ENCODE peak calls at places on chromosomes 11 and 22, in four cellular contexts. H is IMR-90, U is keratinocyte, I is K562. Q is an unnamed sample. For H3K9me1, the result is how much of the 10 kb centered on the place peaks cover.

GRCh38 chr11:36375348-36376314 is 79.5 kb downstream of the PRR5L start:
- DNase-seq in H (no peak), U (no peak), I (no peak), Q (peak)

GRCh38 chr11:133842730-133843129 is 2.6 kb downstream of the SPATA19 start:
- DNase-seq in U (no peak), I (no peak), H (no peak), Q (no peak)

GRCh38 chr11:22193348-22194051 is 615 bp downstream of the ANO5 start:
- DNase-seq in I (peak), H (no peak), U (no peak), Q (peak)

GRCh38 chr22:47851586-47851985 is 1089.1 kb downstream of the TBC1D22A start:
- DNase-seq in U (no peak), I (no peak), H (no peak), Q (no peak)

GRCh38 chr11:11577246-11577855 is 44.5 kb downstream of the GALNT18 start:
- DNase-seq in I (no peak), H (peak), U (no peak), Q (peak)

GRCh38 chr11:65888163-65888814 is at the start of gene FIBP:
- DNase-seq in H (peak), I (peak), U (no peak), Q (peak)

GRCh38 chr11:74926304-74927030 is 22.4 kb downstream of the XRRA1 start:
- DNase-seq in U (no peak), H (peak), I (no peak), Q (no peak)

GRCh38 chr11:120400564-120401364 is 64.6 kb downstream of the ARHGEF12 start:
- DNase-seq in I (no peak), U (peak), H (peak), Q (peak)

GRCh38 chr22:22770280-22770871 is 117.2 kb upstream of the IGLL5 start:
- DNase-seq in I (peak), H (no peak), U (no peak), Q (peak)

GRCh38 chr11:73143126-73143838 is 1.2 kb upstream of the FCHSD2 start:
- DNase-seq in H (peak), U (no peak), I (peak), Q (peak)

GRCh38 chr11:124763156-124763947 is 1.3 kb upstream of the ESAM start:
- DNase-seq in H (peak), U (no peak), I (peak), Q (peak)

DNA sequence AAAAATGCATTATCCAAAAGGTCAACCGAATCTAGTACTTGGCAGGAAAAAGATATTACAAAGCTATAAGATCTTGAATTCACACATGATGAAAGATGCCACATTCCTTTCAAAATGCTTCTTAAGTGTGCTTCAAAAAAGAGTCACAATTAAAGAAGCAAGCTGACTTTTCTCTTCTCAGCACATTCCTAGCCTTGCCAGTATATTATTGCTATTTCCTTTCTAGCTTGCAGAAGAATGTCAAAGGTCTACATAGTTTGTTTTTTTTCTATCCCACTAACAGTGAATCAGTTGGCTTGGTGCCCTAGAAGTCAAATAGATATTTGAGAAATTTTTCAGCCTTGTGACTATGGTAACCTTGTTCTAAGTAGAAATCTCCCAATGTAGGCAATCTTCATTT is 56.8 kb downstream of the GUCY1A2 start:
- DNase-seq in H (peak), U (no peak), I (no peak), Q (peak)
- H3K9me1 ChIP-seq in H (under half), U (under half), I (under half), Q (under half)

GRCh38 chr22:35347462-35347861 is 33.4 kb upstream of the HMOX1 start:
- DNase-seq in I (no peak), U (no peak), H (no peak), Q (no peak)

GRCh38 chr22:35346596-35347220 is 34.2 kb upstream of the HMOX1 start:
- DNase-seq in I (no peak), U (no peak), H (no peak), Q (no peak)

GRCh38 chr22:35348703-35349102 is 32.2 kb upstream of the HMOX1 start:
- DNase-seq in U (no peak), H (no peak), I (no peak), Q (no peak)

GRCh38 chr22:35349368-35349703 is 31.6 kb upstream of the HMOX1 start:
- DNase-seq in H (no peak), U (no peak), I (no peak), Q (no peak)

DNA sequence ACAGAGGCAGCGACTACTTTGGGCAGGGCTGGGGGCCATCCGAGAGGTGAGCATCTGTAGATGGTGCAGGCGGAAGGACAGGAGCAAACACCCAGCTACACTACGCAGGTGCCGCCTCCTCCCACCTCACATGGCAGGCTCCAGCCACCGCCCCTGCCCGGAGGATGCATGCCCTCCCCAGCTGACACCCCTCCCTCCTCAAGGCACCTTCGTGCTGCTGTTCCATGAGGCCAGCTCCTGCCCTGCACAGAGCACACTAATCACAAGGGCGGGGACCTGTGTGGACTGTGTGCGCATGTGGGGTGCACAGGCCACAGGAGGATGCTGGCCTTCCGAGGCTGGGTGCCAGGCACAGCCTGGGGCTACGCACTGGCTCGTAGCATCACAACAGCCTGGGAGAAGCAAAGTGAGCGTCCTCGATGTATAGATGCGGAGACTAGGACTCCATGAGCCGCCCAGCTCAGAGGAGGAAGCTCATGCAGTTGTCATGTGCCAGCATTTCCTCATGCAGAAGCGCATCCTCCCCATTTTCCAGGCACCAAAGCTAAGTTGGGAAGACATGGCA is 32.8 kb upstream of the HMOX1 start:
- DNase-seq in H (no peak), U (no peak), I (no peak), Q (no peak)
- H3K9me1 ChIP-seq in H (under half), U (under half), I (under half), Q (under half)

DNA sequence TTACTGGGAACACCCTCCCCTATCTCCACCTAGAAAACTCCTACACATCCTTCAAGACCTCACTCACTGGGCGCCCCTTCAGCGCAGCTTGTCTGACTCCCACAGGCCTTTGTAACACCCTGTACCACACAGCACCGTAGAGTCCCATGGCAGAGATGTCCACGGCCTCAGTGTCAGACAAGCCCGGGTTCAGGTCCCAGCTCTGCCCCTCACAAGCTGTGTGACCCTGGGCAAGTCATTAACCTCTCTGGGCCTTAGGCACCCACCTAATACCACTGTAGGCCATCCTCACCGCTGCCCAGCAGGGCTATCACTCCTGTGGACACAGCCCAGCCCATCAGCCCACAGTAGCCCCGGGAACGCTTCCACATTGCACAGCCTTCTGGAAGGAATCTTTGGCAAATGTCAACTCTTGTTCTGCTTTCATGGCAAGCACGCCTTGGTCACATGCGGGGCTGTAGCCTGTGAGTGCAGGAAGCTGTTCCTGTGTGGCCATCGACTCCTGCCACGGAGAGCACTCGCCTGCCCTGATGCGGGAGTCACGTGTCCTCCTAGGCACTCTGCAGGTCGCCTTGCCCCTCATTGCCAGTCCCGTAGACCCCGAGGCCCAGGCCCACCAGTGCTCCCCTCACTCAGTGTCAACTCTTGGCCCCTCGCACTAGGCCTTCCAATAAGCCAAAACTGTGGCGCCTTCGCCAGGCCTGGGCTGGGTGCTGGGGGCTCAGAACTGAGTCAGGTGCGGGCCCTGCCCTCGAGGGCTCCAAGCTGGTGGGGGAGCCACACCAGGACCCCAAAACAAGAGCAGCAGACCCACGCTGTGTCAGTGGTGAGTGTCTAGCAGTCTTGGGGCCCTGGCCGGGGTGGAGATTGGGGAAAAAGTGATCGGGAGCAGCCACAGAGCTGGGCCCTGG is 32.9 kb upstream of the RFPL3 start:
- DNase-seq in U (no peak), H (no peak), I (no peak), Q (no peak)
- H3K9me1 ChIP-seq in U (under half), H (under half), I (under half), Q (under half)

GRCh38 chr11:57155400-57155799 is 26.4 kb upstream of the LRRC55 start:
- DNase-seq in U (peak), H (no peak), I (no peak), Q (no peak)
- H3K9me1 ChIP-seq in U (under half), H (under half), I (under half), Q (under half)

GRCh38 chr11:19832901-19833300 is 120.3 kb downstream of the NAV2 start:
- DNase-seq in U (no peak), I (no peak), H (no peak), Q (no peak)

GRCh38 chr11:19834761-19835160 is 122.1 kb downstream of the NAV2 start:
- DNase-seq in H (peak), I (no peak), U (no peak), Q (no peak)

GRCh38 chr11:19838994-19839768 is 126.5 kb downstream of the NAV2 start:
- DNase-seq in H (peak), I (no peak), U (no peak), Q (no peak)

GRCh38 chr11:19832166-19832750 is 119.6 kb downstream of the NAV2 start:
- DNase-seq in U (no peak), I (no peak), H (no peak), Q (no peak)

GRCh38 chr11:19836666-19837065 is 124.0 kb downstream of the NAV2 start:
- DNase-seq in I (no peak), H (no peak), U (no peak), Q (no peak)
- H3K9me1 ChIP-seq in I (under half), H (under half), U (under half), Q (under half)

DNA sequence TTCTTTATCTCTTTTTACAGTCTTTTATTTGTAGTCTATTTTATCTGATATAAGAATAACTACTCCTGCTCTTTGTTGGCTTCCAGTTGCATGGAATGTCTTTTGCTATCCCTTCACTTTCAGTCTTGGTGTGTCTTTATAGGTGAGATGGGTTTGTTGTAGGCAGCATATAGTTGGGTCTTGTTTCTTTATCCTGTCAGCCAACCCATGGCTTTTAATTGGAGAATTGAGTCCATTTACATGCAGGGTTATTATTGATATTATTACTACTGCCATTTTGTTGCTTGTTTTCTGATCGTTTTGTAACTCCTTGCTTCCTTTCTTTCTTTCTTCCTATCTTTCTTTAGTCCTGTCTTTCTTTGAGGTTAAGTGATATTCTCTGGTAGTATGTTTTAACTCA is 11.9 kb upstream of the IL17RA start:
- DNase-seq in H (no peak), U (no peak), I (no peak), Q (no peak)
- H3K9me1 ChIP-seq in H (under half), U (under half), I (under half), Q (under half)

GRCh38 chr22:39303358-39303757 is 16.1 kb downstream of the RPL3 start:
- DNase-seq in I (no peak), U (no peak), H (no peak), Q (no peak)

GRCh38 chr22:39306456-39307361 is 12.7 kb downstream of the RPL3 start:
- DNase-seq in H (no peak), I (peak), U (no peak), Q (peak)

GRCh38 chr22:39301926-39302325 is 17.5 kb downstream of the RPL3 start:
- DNase-seq in I (no peak), H (no peak), U (no peak), Q (no peak)

GRCh38 chr22:39302431-39302960 is 16.9 kb downstream of the RPL3 start:
- DNase-seq in I (no peak), H (no peak), U (no peak), Q (no peak)

DNA sequence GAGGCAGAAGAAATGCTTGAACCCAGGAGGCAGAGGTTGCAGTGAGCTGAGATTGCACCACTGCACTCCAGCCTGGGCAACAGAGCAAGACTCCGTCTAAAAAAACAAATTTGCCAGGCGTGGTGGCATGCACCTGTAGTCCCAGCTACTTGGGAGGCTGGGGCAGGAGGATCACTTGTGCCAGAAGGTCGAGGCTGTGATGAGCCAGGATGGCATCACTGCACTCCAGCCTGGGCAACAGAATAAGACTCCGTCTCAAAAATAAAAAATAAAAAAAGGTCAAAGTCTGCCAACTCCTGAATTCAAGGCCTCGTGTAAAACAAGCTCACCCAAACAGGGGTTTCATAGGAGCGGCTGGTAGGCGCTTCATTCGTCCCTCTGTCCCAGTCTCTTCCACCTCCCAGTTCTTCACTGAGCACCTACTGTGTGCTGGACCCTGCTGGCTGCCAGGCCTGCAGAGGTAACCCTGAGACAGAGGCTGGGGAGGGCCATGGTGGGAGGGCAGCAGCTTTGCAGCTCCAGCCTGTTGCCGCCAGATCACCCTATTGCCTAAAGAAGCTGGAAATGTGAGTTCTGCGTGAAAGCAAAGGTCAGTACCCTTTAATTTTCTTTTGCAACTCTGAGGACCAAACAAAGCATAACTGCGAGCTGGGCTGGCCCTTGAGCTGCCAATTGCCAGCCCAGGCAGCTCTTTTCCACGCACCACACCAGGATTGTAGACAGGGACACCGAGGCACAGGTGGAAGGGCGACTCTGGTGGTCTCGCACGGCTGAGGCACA is 15.3 kb downstream of the RPL3 start:
- DNase-seq in U (no peak), I (no peak), H (no peak), Q (no peak)
- H3K9me1 ChIP-seq in U (under half), I (under half), H (under half), Q (under half)

GRCh38 chr11:37505406-37505805 is 907.4 kb upstream of the RAG2 start:
- DNase-seq in U (no peak), I (no peak), H (no peak), Q (no peak)

GRCh38 chr11:37509471-37509870 is 911.4 kb upstream of the RAG2 start:
- DNase-seq in H (no peak), I (no peak), U (no peak), Q (no peak)

GRCh38 chr11:37504925-37505324 is 906.9 kb upstream of the RAG2 start:
- DNase-seq in H (peak), U (peak), I (no peak), Q (no peak)

GRCh38 chr11:37504066-37504611 is 906.1 kb upstream of the RAG2 start:
- DNase-seq in U (peak), H (peak), I (no peak), Q (no peak)

GRCh38 chr11:37506516-37506915 is 908.5 kb upstream of the RAG2 start:
- DNase-seq in U (no peak), H (no peak), I (no peak), Q (no peak)
- H3K9me1 ChIP-seq in U (under half), H (under half), I (under half), Q (under half)